ENCODE peak calls at places on chromosomes 6 and 20, in five cellular contexts. C, Q, U, S and V are unnamed samples.

GRCh38 chr20:43550456-43550855 is 8.4 kb upstream of the SGK2 start:
- DNase-seq in C (no peak), Q (no peak), U (no peak), S (no peak), V (no peak)

GRCh38 chr6:45657243-45657642 is 279.5 kb upstream of the SUPT3H start:
- DNase-seq in C (no peak), Q (no peak), U (no peak), S (no peak), V (no peak)

GRCh38 chr6:55895972-55896371 is 20.6 kb upstream of the BMP5 start:
- DNase-seq in C (no peak), Q (no peak), U (no peak), S (no peak), V (no peak)

GRCh38 chr6:40506956-40507355 is 80.2 kb downstream of the LRFN2 start:
- DNase-seq in C (no peak), Q (no peak), U (no peak), S (no peak), V (no peak)

GRCh38 chr20:62762376-62762775 is 33.9 kb upstream of the MRGBP start:
- DNase-seq in C (no peak), Q (no peak), U (no peak), S (no peak), V (peak)

GRCh38 chr20:37669062-37669772 is 24.6 kb upstream of the CTNNBL1 start:
- DNase-seq in C (no peak), Q (no peak), U (no peak), S (no peak), V (no peak)

GRCh38 chr6:114740547-114740946 is 397.7 kb upstream of the HS3ST5 start:
- DNase-seq in C (no peak), Q (no peak), U (no peak), S (no peak), V (no peak)

GRCh38 chr6:155955038-155955437 is 499.4 kb upstream of the NOX3 start:
- DNase-seq in C (no peak), Q (no peak), U (no peak), S (no peak), V (no peak)

GRCh38 chr20:4973330-4974097 is 27.8 kb downstream of the SLC23A2 start:
- DNase-seq in C (peak), Q (no peak), U (peak), S (peak), V (no peak)

GRCh38 chr6:31423550-31423949 is 20.2 kb downstream of the MICA start:
- DNase-seq in C (no peak), Q (no peak), U (no peak), S (peak), V (no peak)

GRCh38 chr6:70686548-70687133 is 19.0 kb downstream of the SMAP1 start:
- DNase-seq in C (no peak), Q (no peak), U (no peak), S (peak), V (no peak)

GRCh38 chr6:38937839-38938613 is 110.6 kb upstream of the GLP1R start:
- DNase-seq in C (no peak), Q (no peak), U (no peak), S (no peak), V (no peak)

GRCh38 chr20:49568491-49569151 is 684 bp upstream of the PTGIS start:
- DNase-seq in C (no peak), Q (no peak), U (no peak), S (no peak), V (no peak)

GRCh38 chr20:49570828-49571552 is 3.1 kb upstream of the PTGIS start:
- DNase-seq in C (no peak), Q (no peak), U (no peak), S (no peak), V (no peak)

GRCh38 chr20:49570161-49570827 is 2.4 kb upstream of the PTGIS start:
- DNase-seq in C (no peak), Q (no peak), U (no peak), S (no peak), V (no peak)

GRCh38 chr20:49567421-49568256 is at the start of gene PTGIS:
- DNase-seq in C (no peak), Q (peak), U (no peak), S (no peak), V (peak)

GRCh38 chr20:49569403-49570115 is 1.6 kb upstream of the PTGIS start:
- DNase-seq in C (no peak), Q (no peak), U (no peak), S (no peak), V (no peak)
- TF ChIP-seq CTCF in C (no peak), Q (no peak), U (no peak), S (no peak), V (no peak)

DNA sequence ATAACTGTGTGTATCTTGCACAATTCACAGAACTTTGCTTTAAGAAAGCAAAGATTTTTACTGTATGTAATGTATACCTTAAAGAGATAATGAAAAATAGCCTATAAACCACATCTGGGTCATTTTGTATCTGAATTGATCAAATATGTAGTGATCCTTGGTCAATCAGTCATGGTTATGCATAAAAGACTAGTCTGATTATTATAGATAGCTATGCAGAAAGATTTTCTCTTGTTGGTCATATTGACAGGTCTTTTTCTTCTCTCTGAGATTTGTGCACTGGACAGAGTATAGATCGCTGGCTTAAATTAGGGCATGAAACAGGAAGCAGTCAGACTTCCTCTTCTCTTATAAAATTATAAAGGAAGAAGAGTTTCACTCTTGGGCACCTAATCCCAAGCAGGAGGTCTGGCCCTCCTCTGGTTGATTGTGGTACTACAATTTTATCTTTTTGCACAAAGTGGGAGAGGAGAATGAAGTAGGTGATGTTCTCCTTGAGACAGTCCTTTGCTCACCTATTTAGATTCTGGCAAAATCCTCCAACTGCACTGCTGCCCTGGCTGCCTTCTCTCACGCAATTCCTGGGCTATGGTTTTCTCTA is 380.9 kb upstream of the RGS17 start:
- DNase-seq in C (no peak), Q (peak), U (no peak), S (peak), V (no peak)
- TF ChIP-seq CTCF in C (peak), Q (peak), U (peak), S (peak), V (peak)

GRCh38 chr20:64038252-64038578 is 2.2 kb downstream of the C20orf204 start:
- DNase-seq in C (no peak), Q (no peak), U (no peak), S (peak), V (no peak)

GRCh38 chr20:64037199-64037497 is 1.2 kb downstream of the C20orf204 start:
- DNase-seq in C (no peak), Q (no peak), U (no peak), S (no peak), V (no peak)

GRCh38 chr20:64037498-64038213 is 1.7 kb downstream of the C20orf204 start:
- DNase-seq in C (no peak), Q (no peak), U (no peak), S (no peak), V (no peak)

GRCh38 chr20:64039293-64040160 is 3.5 kb downstream of the C20orf204 start:
- DNase-seq in C (no peak), Q (no peak), U (no peak), S (no peak), V (no peak)

GRCh38 chr20:64038579-64039292 is 2.8 kb downstream of the C20orf204 start:
- DNase-seq in C (peak), Q (peak), U (no peak), S (peak), V (peak)
- TF ChIP-seq CTCF in C (peak), Q (peak), U (peak), S (peak), V (peak)

DNA sequence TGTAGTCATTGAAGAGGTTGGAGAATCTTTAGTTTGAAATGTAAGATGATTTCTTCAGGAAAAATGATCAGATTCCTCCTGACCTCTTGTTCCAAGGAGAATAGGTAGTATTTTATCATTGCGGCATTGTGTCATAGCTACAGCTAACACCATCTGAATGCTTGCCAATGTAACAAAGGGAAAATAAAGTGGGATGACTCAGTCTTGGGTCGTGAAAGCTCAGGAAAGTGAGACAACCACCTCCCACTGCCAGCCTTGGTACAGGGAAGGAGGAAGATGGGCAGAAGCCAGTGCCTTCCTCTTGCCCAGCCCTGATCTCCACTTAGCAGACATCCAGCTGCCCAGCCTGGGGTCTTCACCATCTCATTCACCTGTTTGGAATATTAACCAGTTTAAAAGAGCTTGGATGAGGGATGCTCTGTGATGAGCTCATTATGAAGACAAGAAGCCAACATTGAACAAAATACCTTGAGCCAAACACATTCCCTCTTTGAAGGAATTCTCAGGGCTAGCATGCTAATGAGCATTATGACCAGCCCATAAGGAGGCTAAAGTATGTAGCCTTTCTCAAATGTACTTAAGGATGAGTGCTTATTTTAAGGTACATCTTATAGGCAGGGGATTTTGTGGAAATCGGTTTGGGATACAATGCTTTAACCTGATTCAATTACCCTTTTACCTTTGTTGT is 40.0 kb upstream of the APCDD1L start:
- DNase-seq in C (no peak), Q (no peak), U (peak), S (no peak), V (no peak)
- TF ChIP-seq CTCF in C (no peak), Q (no peak), U (no peak), S (no peak), V (no peak)

GRCh38 chr6:134826889-134827737 is 122.8 kb downstream of the ALDH8A1 start:
- DNase-seq in C (no peak), Q (no peak), U (peak), S (no peak), V (no peak)
- TF ChIP-seq CTCF in C (no peak), Q (no peak), U (peak), S (no peak), V (no peak)